ENCODE peak calls at places on chromosome 21, in ten cellular contexts. S, Y, R, T, N, D, P, L, J and Q are unnamed samples.

GRCh38 chr21:32140212-32141008 is 138.4 kb downstream of the MIS18A start:
- DNase-seq in S (no peak), Y (no peak), R (no peak), T (no peak), N (no peak), D (no peak), P (no peak), L (no peak), J (no peak), Q (no peak)

GRCh38 chr21:33325222-33326067 is 675 bp downstream of the IFNAR1 start:
- DNase-seq in S (peak), Y (peak), R (peak), T (peak), N (peak), D (peak), P (peak), L (peak), J (peak), Q (peak)

GRCh38 chr21:20996421-20997307 is 1.5 kb upstream of the NCAM2 start:
- DNase-seq in S (peak), Y (no peak), R (no peak), T (no peak), N (peak), D (peak), P (no peak), L (no peak), J (peak), Q (no peak)

GRCh38 chr21:31957631-31958030 is 84.8 kb downstream of the HUNK start:
- DNase-seq in S (no peak), Y (no peak), R (no peak), T (no peak), N (no peak), D (no peak), P (no peak), L (no peak), J (no peak), Q (no peak)

GRCh38 chr21:33028271-33028670 is 2.5 kb downstream of the OLIG2 start:
- DNase-seq in S (peak), Y (no peak), R (no peak), T (no peak), N (no peak), D (no peak), P (no peak), L (no peak), J (no peak), Q (no peak)

GRCh38 chr21:43361127-43361492 is 65.8 kb downstream of the SIK1 start:
- DNase-seq in S (no peak), Y (no peak), R (peak), T (no peak), N (peak), D (no peak), P (no peak), L (no peak), J (no peak), Q (no peak)

GRCh38 chr21:14862794-14863720 is 201.7 kb downstream of the NRIP1 start:
- DNase-seq in S (peak), Y (no peak), R (no peak), T (peak), N (peak), D (peak), P (no peak), L (no peak), J (no peak), Q (no peak)

GRCh38 chr21:25733859-25734653 is 648 bp downstream of the ATP5PF start:
- DNase-seq in S (peak), Y (no peak), R (peak), T (peak), N (peak), D (peak), P (no peak), L (no peak), J (no peak), Q (no peak)

GRCh38 chr21:39932335-39932734 is 65.1 kb downstream of the PCP4 start:
- DNase-seq in S (no peak), Y (no peak), R (no peak), T (no peak), N (no peak), D (no peak), P (no peak), L (no peak), J (no peak), Q (no peak)

GRCh38 chr21:38511662-38512243 is 13.5 kb upstream of the ERG start:
- DNase-seq in S (no peak), Y (no peak), R (no peak), T (no peak), N (no peak), D (no peak), P (no peak), L (no peak), J (no peak), Q (no peak)

GRCh38 chr21:45830221-45830640 is 151.3 kb upstream of the COL6A1 start:
- DNase-seq in S (no peak), Y (no peak), R (no peak), T (no peak), N (no peak), D (no peak), P (no peak), L (peak), J (no peak), Q (no peak)

GRCh38 chr21:32868631-32869454 is 97.3 kb upstream of the PAXBP1 start:
- DNase-seq in S (no peak), Y (no peak), R (no peak), T (no peak), N (no peak), D (no peak), P (no peak), L (no peak), J (no peak), Q (no peak)

GRCh38 chr21:46325073-46325912 is 1.3 kb downstream of the PCNT start:
- DNase-seq in S (peak), Y (peak), R (peak), T (peak), N (peak), D (peak), P (peak), L (no peak), J (peak), Q (no peak)

GRCh38 chr21:42161957-42162681 is 56.8 kb upstream of the ABCG1 start:
- DNase-seq in S (peak), Y (no peak), R (no peak), T (no peak), N (peak), D (peak), P (no peak), L (peak), J (no peak), Q (no peak)

GRCh38 chr21:34797202-34797527 is 128.4 kb downstream of the CLIC6 start:
- DNase-seq in S (no peak), Y (no peak), R (no peak), T (no peak), N (no peak), D (no peak), P (no peak), L (no peak), J (no peak), Q (no peak)

GRCh38 chr21:17682924-17683323 is 70.2 kb upstream of the BTG3 start:
- DNase-seq in S (no peak), Y (no peak), R (no peak), T (no peak), N (no peak), D (no peak), P (no peak), L (no peak), J (no peak), Q (no peak)

GRCh38 chr21:28069446-28069845 is 923.2 kb downstream of the LTN1 start:
- DNase-seq in S (peak), Y (no peak), R (no peak), T (no peak), N (peak), D (peak), P (no peak), L (no peak), J (no peak), Q (no peak)

GRCh38 chr21:46155514-46156377 is at the start of gene FTCD:
- DNase-seq in S (no peak), Y (no peak), R (no peak), T (no peak), N (no peak), D (no peak), P (no peak), L (no peak), J (no peak), Q (no peak)

GRCh38 chr21:41956926-41957729 is 3.3 kb upstream of the C2CD2 start:
- DNase-seq in S (no peak), Y (no peak), R (no peak), T (peak), N (peak), D (peak), P (no peak), L (peak), J (no peak), Q (peak)

GRCh38 chr21:44723177-44724131 is 12.1 kb upstream of the TSPEAR start:
- DNase-seq in S (peak), Y (no peak), R (no peak), T (no peak), N (peak), D (no peak), P (no peak), L (peak), J (no peak), Q (no peak)

GRCh38 chr21:37670883-37671282 is 245.4 kb downstream of the KCNJ6 start:
- DNase-seq in S (no peak), Y (no peak), R (no peak), T (no peak), N (peak), D (peak), P (no peak), L (no peak), J (peak), Q (no peak)

GRCh38 chr21:15160136-15160535 is 95.3 kb upstream of the NRIP1 start:
- DNase-seq in S (no peak), Y (no peak), R (no peak), T (no peak), N (no peak), D (no peak), P (no peak), L (no peak), J (no peak), Q (no peak)

GRCh38 chr21:24045373-24045772 is 1561.9 kb downstream of the MRPL39 start:
- DNase-seq in S (no peak), Y (no peak), R (no peak), T (no peak), N (no peak), D (no peak), P (no peak), L (no peak), J (no peak), Q (no peak)

GRCh38 chr21:42652527-42653491 is 612 bp upstream of the PDE9A start:
- DNase-seq in S (peak), Y (no peak), R (peak), T (peak), N (peak), D (peak), P (no peak), L (no peak), J (peak), Q (peak)

GRCh38 chr21:39649526-39649925 is 36.8 kb downstream of the B3GALT5 start:
- DNase-seq in S (no peak), Y (no peak), R (no peak), T (no peak), N (no peak), D (no peak), P (no peak), L (no peak), J (no peak), Q (no peak)

GRCh38 chr21:34548782-34549376 is 36.9 kb upstream of the KCNE1 start:
- DNase-seq in S (no peak), Y (no peak), R (no peak), T (no peak), N (no peak), D (no peak), P (no peak), L (no peak), J (no peak), Q (no peak)

GRCh38 chr21:28135646-28136045 is 857.0 kb downstream of the LTN1 start:
- DNase-seq in S (no peak), Y (no peak), R (no peak), T (no peak), N (no peak), D (no peak), P (no peak), L (no peak), J (no peak), Q (no peak)

GRCh38 chr21:30426732-30427131 is 1.0 kb upstream of the KRTAP13-3 start:
- DNase-seq in S (peak), Y (no peak), R (no peak), T (no peak), N (no peak), D (no peak), P (no peak), L (no peak), J (no peak), Q (no peak)